ENCODE peak calls at places on chromosome 13, in six cellular contexts. Q is endothelial cell of umbilical vein, Y is HCT116, H is GM12892, I is sigmoid colon, V is prostate gland. U is an unnamed sample.

GRCh38 chr13:101529419-101529818 is 76.9 kb downstream of the ITGBL1 start:
- DNase-seq in Q (no peak), Y (no peak), H (no peak), I (no peak), V (no peak), U (no peak)

GRCh38 chr13:71309905-71310304 is 557.1 kb downstream of the DACH1 start:
- DNase-seq in Q (no peak), Y (no peak), H (no peak), I (no peak), V (no peak), U (no peak)

GRCh38 chr13:45024847-45025246 is 35.5 kb downstream of the GPALPP1 start:
- DNase-seq in Q (no peak), Y (no peak), H (no peak), I (no peak), V (no peak), U (no peak)

GRCh38 chr13:84265365-84265764 is 383.1 kb upstream of the SLITRK1 start:
- DNase-seq in Q (no peak), Y (no peak), H (no peak), I (no peak), V (no peak), U (no peak)

GRCh38 chr13:34076943-34077703 is 259.2 kb downstream of the RFC3 start:
- DNase-seq in Q (peak; percentile 48), Y (peak; percentile 7), H (no peak), I (no peak), V (no peak), U (no peak)

GRCh38 chr13:42574435-42575311 is 721 bp downstream of the TNFSF11 start:
- DNase-seq in Q (no peak), Y (no peak), H (peak; percentile 61), I (no peak), V (no peak), U (peak; percentile 63)

GRCh38 chr13:94435604-94436226 is 43.8 kb downstream of the DCT start:
- DNase-seq in Q (peak; percentile 43), Y (peak; percentile 34), H (no peak), I (no peak), V (no peak), U (no peak)

GRCh38 chr13:25249001-25249543 is 38.2 kb downstream of the MTMR6 start:
- DNase-seq in Q (no peak), Y (no peak), H (no peak), I (no peak), V (no peak), U (peak; percentile 10)

GRCh38 chr13:112103260-112103843 is 36.4 kb downstream of the SOX1 start:
- DNase-seq in Q (no peak), Y (no peak), H (no peak), I (peak; percentile 48), V (no peak), U (no peak)

GRCh38 chr13:41720839-41721561 is 239.9 kb downstream of the VWA8 start:
- DNase-seq in Q (no peak), Y (no peak), H (no peak), I (no peak), V (peak; percentile 44), U (no peak)

GRCh38 chr13:102907886-102908515 is 62.2 kb downstream of the ERCC5 start:
- DNase-seq in Q (no peak), Y (no peak), H (no peak), I (no peak), V (no peak), U (no peak)

GRCh38 chr13:111470933-111471332 is 150.5 kb downstream of the TEX29 start:
- DNase-seq in Q (no peak), Y (no peak), H (no peak), I (peak; percentile 51), V (no peak), U (no peak)

GRCh38 chr13:45108716-45109706 is 11.3 kb upstream of the GTF2F2 start:
- DNase-seq in Q (no peak), Y (no peak), H (no peak), I (no peak), V (no peak), U (no peak)

GRCh38 chr13:60795219-60795618 is 398.2 kb downstream of the TDRD3 start:
- DNase-seq in Q (no peak), Y (no peak), H (no peak), I (no peak), V (no peak), U (no peak)

GRCh38 chr13:28321751-28322150 is 173.2 kb downstream of the FLT1 start:
- DNase-seq in Q (no peak), Y (no peak), H (no peak), I (no peak), V (no peak), U (no peak)

GRCh38 chr13:25752957-25753540 is 298.8 kb downstream of the SHISA2 start:
- DNase-seq in Q (peak; percentile 43), Y (no peak), H (no peak), I (no peak), V (no peak), U (no peak)

GRCh38 chr13:98214707-98215106 is 37.6 kb upstream of the RNF113B start:
- DNase-seq in Q (no peak), Y (peak; percentile 6), H (no peak), I (no peak), V (peak; percentile 82), U (no peak)

GRCh38 chr13:98215508-98215907 is 38.4 kb upstream of the RNF113B start:
- DNase-seq in Q (no peak), Y (no peak), H (no peak), I (no peak), V (no peak), U (no peak)

GRCh38 chr13:98216711-98217110 is 39.6 kb upstream of the RNF113B start:
- DNase-seq in Q (peak; percentile 51), Y (no peak), H (no peak), I (no peak), V (no peak), U (no peak)

GRCh38 chr13:98217597-98217996 is 40.5 kb upstream of the RNF113B start:
- DNase-seq in Q (no peak), Y (no peak), H (no peak), I (no peak), V (no peak), U (no peak)

DNA sequence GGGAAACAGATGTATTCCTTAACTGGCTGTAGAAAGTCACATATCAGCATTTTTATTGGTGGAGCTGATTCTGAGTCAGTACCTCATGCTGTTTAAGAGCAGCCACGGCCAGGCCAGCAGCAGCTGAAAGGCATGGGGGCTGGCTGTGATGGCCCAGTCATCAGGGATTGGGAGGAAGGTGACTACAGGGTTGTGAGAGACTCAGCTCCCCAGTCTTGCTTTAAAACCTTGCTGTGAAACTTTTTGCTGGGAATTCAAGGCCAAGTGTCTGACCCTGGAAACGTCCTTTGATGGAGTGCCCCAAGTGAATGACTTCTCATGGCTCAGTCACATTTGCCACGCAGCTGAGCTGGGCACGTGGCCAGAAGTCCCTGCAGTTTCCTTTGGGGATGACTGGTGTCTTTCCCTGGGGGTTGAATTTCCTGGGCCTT is 39.1 kb upstream of the RNF113B start:
- DNase-seq in Q (peak; percentile 70), Y (peak; percentile 33), H (no peak), I (no peak), V (no peak), U (no peak)
- TF ChIP-seq POLR2AphosphoS5 in Q (no peak), Y (no peak), H (no peak), I (no peak), V (no peak), U (no peak)

DNA sequence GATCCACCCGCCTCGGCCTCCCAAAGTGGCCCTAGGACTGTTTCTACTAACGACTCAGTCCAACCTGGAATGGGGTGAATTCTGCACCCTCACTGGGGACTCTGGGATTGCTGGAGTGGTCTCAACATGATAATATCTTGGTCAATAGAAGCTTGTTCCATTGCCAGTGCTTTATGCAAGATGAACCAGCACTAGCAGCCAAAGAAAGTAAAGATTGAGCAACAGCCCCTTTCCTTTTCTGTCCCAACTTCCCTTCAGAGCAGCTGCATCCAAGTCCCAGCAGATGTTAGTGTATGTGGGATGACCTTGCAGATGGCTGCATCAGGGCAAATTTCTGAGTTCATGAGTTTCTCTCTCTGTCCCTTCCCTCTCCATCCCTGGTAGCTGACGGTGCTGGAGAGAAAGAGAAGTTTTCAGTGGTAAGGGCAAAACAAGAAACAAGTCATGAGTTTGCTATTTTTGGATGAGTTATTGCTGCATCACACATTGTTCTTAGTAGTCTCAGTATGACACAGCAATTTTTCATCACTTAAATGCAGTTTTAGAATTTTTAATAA is 183.6 kb upstream of the EDNRB start:
- DNase-seq in Q (peak; percentile 41), Y (no peak), H (no peak), I (peak; percentile 64), V (no peak), U (no peak)
- TF ChIP-seq POLR2AphosphoS5 in Q (no peak), Y (no peak), H (no peak), I (peak; percentile 47), V (no peak), U (no peak)

DNA sequence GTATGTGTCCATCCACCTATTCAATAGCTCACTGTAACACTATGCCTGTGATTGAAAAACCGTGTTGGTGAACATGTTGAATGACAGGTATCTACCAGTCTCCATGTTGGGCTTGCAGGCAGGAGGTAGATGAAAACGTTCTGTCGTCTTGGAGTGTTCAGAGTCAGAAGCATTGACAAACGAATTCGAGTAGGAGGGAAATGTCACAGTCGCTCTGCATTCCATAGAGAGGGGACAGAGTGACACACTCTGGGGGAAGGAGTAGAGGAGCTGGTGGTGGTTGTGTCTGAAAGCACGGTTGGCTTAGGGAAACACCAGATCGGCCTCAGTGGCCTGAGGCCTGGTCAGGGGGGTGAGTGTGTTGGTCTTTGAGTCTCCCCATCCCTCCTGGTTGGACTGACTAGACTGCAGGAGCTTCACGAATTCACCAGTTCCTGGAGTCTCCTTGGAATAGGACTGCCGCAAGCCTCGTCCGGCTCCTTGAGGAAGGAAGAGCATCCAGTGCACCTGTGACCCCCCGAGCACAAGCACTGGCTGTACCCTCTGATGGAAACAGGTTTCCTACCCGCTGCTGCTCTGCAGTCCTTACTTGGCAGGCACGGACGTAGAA is 105.0 kb upstream of the C1QTNF9B start:
- DNase-seq in Q (no peak), Y (no peak), H (no peak), I (no peak), V (no peak), U (no peak)
- TF ChIP-seq POLR2AphosphoS5 in Q (no peak), Y (no peak), H (no peak), I (no peak), V (no peak), U (no peak)

DNA sequence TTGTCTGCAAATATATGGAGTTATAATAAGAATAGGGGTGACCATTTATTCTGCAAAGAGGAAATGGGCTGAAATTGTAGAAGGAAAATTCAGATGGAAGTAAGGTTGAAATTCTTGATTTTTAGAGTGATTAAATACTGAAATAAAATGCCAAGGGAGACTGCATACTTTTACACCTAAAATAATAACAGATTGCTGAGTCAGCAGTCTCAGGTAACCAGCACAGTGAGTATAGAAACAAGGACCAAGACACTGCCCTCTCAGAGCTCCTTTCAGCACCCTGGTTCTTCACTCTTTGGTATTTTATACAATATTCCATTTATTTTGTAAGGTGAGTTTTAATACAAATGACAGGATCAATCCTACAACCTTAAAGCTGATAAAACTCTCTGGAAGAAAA is 48.8 kb upstream of the MLNR start:
- DNase-seq in Q (no peak), Y (no peak), H (no peak), I (no peak), V (no peak), U (no peak)
- TF ChIP-seq POLR2AphosphoS5 in Q (no peak), Y (no peak), H (no peak), I (no peak), V (no peak), U (no peak)

U was measured in GM12891.